ENCODE peak calls at places on chromosomes 11 and 22, in five cellular contexts. G is stomach, L is MG63, V is upper lobe of left lung, H is IMR-90. Q is an unnamed sample. For H3K9me3 and H3K27me3, the result is how much of the 10 kb centered on the place peaks cover.

GRCh38 chr11:122157540-122158173 is 41.6 kb upstream of the BLID start:
- DNase-seq in L (no peak), V (no peak), H (no peak), G (no peak), Q (no peak)

GRCh38 chr11:32584921-32585320 is 1.3 kb downstream of the EIF3M start:
- DNase-seq in H (no peak), L (no peak), G (no peak), V (no peak), Q (no peak)

GRCh38 chr22:28630185-28630580 is 49.5 kb downstream of the TTC28 start:
- DNase-seq in V (no peak), G (no peak), L (no peak), H (no peak), Q (no peak)

GRCh38 chr11:100680070-100680469 is 7.0 kb upstream of the ARHGAP42 start:
- DNase-seq in H (no peak), L (no peak), G (no peak), V (no peak), Q (no peak)

GRCh38 chr11:21723681-21724080 is 469.2 kb upstream of the ANO5 start:
- DNase-seq in L (no peak), V (no peak), G (no peak), H (no peak), Q (no peak)

GRCh38 chr11:35980646-35981402 is 37.0 kb downstream of the LDLRAD3 start:
- DNase-seq in G (no peak), V (no peak), H (peak), L (no peak), Q (no peak)

GRCh38 chr11:16096336-16096735 is 260.0 kb downstream of the SOX6 start:
- DNase-seq in V (no peak), L (no peak), H (peak), G (no peak), Q (no peak)

GRCh38 chr11:76658651-76659650 is 11.6 kb downstream of the LRRC32 start:
- DNase-seq in L (no peak), V (no peak), G (no peak), H (no peak), Q (peak)

GRCh38 chr11:120578591-120579154 is 67.1 kb downstream of the GRIK4 start:
- DNase-seq in G (no peak), V (peak), L (no peak), H (no peak), Q (no peak)

GRCh38 chr11:106920899-106921504 is 97.3 kb downstream of the GUCY1A2 start:
- DNase-seq in G (no peak), V (no peak), H (no peak), L (no peak), Q (no peak)

GRCh38 chr11:64340671-64341335 is 799 bp downstream of the CCDC88B start:
- DNase-seq in G (peak), V (peak), H (no peak), L (no peak), Q (no peak)
- H3K9me3 ChIP-seq in G (under half), V (under half), H (under half), L (under half), Q (under half)

GRCh38 chr22:30821863-30822215 is 127.2 kb downstream of the OSBP2 start:
- DNase-seq in L (no peak), H (no peak), V (no peak), G (no peak), Q (no peak)
- H3K27me3 ChIP-seq in L (under half), H (under half), V (under half), G (under half), Q (under half)

DNA sequence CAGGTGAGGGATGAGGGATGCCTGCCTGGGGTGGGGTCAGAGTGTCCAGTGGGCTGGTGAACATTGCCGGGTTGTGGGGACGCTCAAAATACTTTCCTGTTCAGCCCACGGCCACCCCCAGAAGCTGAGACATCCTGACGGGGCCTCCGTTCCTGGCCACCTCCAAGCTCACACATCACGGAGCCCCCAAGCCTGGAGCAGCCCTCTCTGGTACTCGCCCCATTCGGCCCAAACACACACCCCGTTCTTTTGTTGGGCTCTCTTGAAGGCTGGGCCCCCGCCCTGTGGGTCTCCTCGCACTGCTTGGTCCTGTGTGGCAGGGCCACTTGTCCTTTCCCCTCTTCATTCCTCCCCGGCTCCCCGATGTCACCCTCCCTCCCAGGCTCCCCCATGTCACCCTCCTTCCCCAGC is 442.6 kb downstream of the TBC1D22A start:
- DNase-seq in L (no peak), H (no peak), G (peak), V (no peak), Q (no peak)
- H3K9me3 ChIP-seq in L (under half), H (under half), G (under half), V (under half), Q (under half)

GRCh38 chr22:20291249-20291586 is 23.1 kb upstream of the RTN4R start:
- DNase-seq in H (no peak), V (no peak), L (no peak), G (no peak), Q (no peak)

GRCh38 chr22:20292673-20293232 is 24.6 kb upstream of the RTN4R start:
- DNase-seq in G (no peak), L (no peak), V (peak), H (no peak), Q (no peak)

GRCh38 chr22:20292108-20292507 is 24.0 kb upstream of the RTN4R start:
- DNase-seq in L (no peak), V (no peak), H (no peak), G (no peak), Q (no peak)

GRCh38 chr22:20290578-20291248 is 22.6 kb upstream of the RTN4R start:
- DNase-seq in V (peak), G (no peak), H (no peak), L (no peak), Q (no peak)

GRCh38 chr22:20291604-20292063 is 23.5 kb upstream of the RTN4R start:
- DNase-seq in G (no peak), L (no peak), H (no peak), V (no peak), Q (no peak)
- H3K27me3 ChIP-seq in G (under half), L (under half), H (half or more), V (under half), Q (under half)

GRCh38 chr11:116449522-116449921 is 323.3 kb downstream of the BUD13 start:
- DNase-seq in H (no peak), L (no peak), V (no peak), G (no peak), Q (no peak)

GRCh38 chr11:116452447-116452846 is 320.3 kb downstream of the BUD13 start:
- DNase-seq in V (no peak), H (no peak), G (no peak), L (no peak), Q (no peak)

GRCh38 chr11:116445108-116446047 is 327.4 kb downstream of the BUD13 start:
- DNase-seq in H (no peak), V (no peak), G (no peak), L (no peak), Q (no peak)

GRCh38 chr11:116446048-116446399 is 326.8 kb downstream of the BUD13 start:
- DNase-seq in L (no peak), G (no peak), V (no peak), H (no peak), Q (no peak)

GRCh38 chr11:116446542-116446941 is 326.2 kb downstream of the BUD13 start:
- DNase-seq in G (no peak), H (no peak), L (no peak), V (no peak), Q (no peak)
- H3K9me3 ChIP-seq in G (under half), H (under half), L (under half), V (under half), Q (under half)

GRCh38 chr11:8013833-8014232 is 26.7 kb downstream of the EIF3F start:
- DNase-seq in H (no peak), V (no peak), G (no peak), L (no peak), Q (no peak)
- H3K27me3 ChIP-seq in H (under half), V (under half), G (under half), L (under half), Q (under half)

GRCh38 chr11:134481135-134481534 is 69.1 kb upstream of the B3GAT1 start:
- DNase-seq in V (no peak), L (no peak), H (no peak), G (no peak), Q (no peak)
- H3K9me3 ChIP-seq in V (under half), L (under half), H (half or more), G (under half), Q (under half)